ENCODE peak calls at places on chromosomes 2 and 18, in eight cellular contexts. One of them, this sample, is unnamed. For H3K4me1, the result is how much of the 10 kb centered on the place peaks cover.

GRCh38 chr18:51195602-51196115 is 1.8 kb downstream of the MEX3C start:
- DNase-seq in GM23338: peak
- DNase-seq in MM.1S: peak
- DNase-seq in ovary: no peak
- DNase-seq in pancreas: no peak
- DNase-seq in adrenal gland: no peak
- DNase-seq in lower lobe of right lung: no peak
- DNase-seq in endothelial cell of umbilical vein: peak
- DNase-seq in this sample: peak

GRCh38 chr18:40935423-40935822 is 1019.6 kb upstream of the PIK3C3 start:
- DNase-seq in MM.1S: peak
- DNase-seq in adrenal gland: no peak
- DNase-seq in endothelial cell of umbilical vein: peak
- DNase-seq in GM23338: peak
- DNase-seq in lower lobe of right lung: no peak
- DNase-seq in ovary: no peak
- DNase-seq in pancreas: no peak
- DNase-seq in this sample: no peak

GRCh38 chr2:45119038-45119437 is 109.8 kb upstream of the SIX2 start:
- DNase-seq in MM.1S: no peak
- DNase-seq in endothelial cell of umbilical vein: no peak
- DNase-seq in pancreas: no peak
- DNase-seq in ovary: no peak
- DNase-seq in GM23338: no peak
- DNase-seq in lower lobe of right lung: no peak
- DNase-seq in adrenal gland: no peak
- DNase-seq in this sample: no peak

GRCh38 chr2:65922794-65923193 is 490.4 kb upstream of the SPRED2 start:
- DNase-seq in pancreas: no peak
- DNase-seq in ovary: no peak
- DNase-seq in adrenal gland: peak
- DNase-seq in GM23338: no peak
- DNase-seq in endothelial cell of umbilical vein: no peak
- DNase-seq in lower lobe of right lung: peak
- DNase-seq in MM.1S: no peak
- DNase-seq in this sample: no peak

GRCh38 chr2:216756435-216756834 is 61.1 kb upstream of the IGFBP5 start:
- DNase-seq in endothelial cell of umbilical vein: no peak
- DNase-seq in lower lobe of right lung: no peak
- DNase-seq in GM23338: no peak
- DNase-seq in MM.1S: no peak
- DNase-seq in pancreas: no peak
- DNase-seq in adrenal gland: no peak
- DNase-seq in ovary: no peak
- DNase-seq in this sample: no peak

GRCh38 chr2:14994721-14995120 is 362.2 kb downstream of the LRATD1 start:
- DNase-seq in lower lobe of right lung: no peak
- DNase-seq in MM.1S: no peak
- DNase-seq in endothelial cell of umbilical vein: no peak
- DNase-seq in adrenal gland: no peak
- DNase-seq in ovary: no peak
- DNase-seq in GM23338: no peak
- DNase-seq in pancreas: no peak
- DNase-seq in this sample: no peak

GRCh38 chr2:232647261-232647660 is 13.9 kb downstream of the EFHD1 start:
- DNase-seq in lower lobe of right lung: no peak
- DNase-seq in adrenal gland: no peak
- DNase-seq in pancreas: peak
- DNase-seq in GM23338: no peak
- DNase-seq in endothelial cell of umbilical vein: no peak
- DNase-seq in ovary: peak
- DNase-seq in MM.1S: no peak
- DNase-seq in this sample: no peak

GRCh38 chr2:37085731-37086147 is 1.4 kb downstream of the GPATCH11 start:
- DNase-seq in endothelial cell of umbilical vein: no peak
- DNase-seq in lower lobe of right lung: no peak
- DNase-seq in MM.1S: no peak
- DNase-seq in pancreas: no peak
- DNase-seq in adrenal gland: no peak
- DNase-seq in ovary: no peak
- DNase-seq in GM23338: no peak
- DNase-seq in this sample: no peak

GRCh38 chr2:209526541-209526940 is 102.7 kb downstream of the MAP2 start:
- DNase-seq in GM23338: no peak
- DNase-seq in endothelial cell of umbilical vein: peak
- DNase-seq in MM.1S: peak
- DNase-seq in ovary: no peak
- DNase-seq in pancreas: no peak
- DNase-seq in lower lobe of right lung: no peak
- DNase-seq in adrenal gland: no peak
- DNase-seq in this sample: no peak

GRCh38 chr2:209525834-209526281 is 102.0 kb downstream of the MAP2 start:
- DNase-seq in pancreas: no peak
- DNase-seq in adrenal gland: no peak
- DNase-seq in endothelial cell of umbilical vein: peak
- DNase-seq in lower lobe of right lung: no peak
- DNase-seq in GM23338: no peak
- DNase-seq in ovary: no peak
- DNase-seq in MM.1S: peak
- DNase-seq in this sample: no peak

GRCh38 chr2:209523041-209523740 is 99.3 kb downstream of the MAP2 start:
- DNase-seq in ovary: no peak
- DNase-seq in MM.1S: no peak
- DNase-seq in lower lobe of right lung: no peak
- DNase-seq in endothelial cell of umbilical vein: no peak
- DNase-seq in adrenal gland: no peak
- DNase-seq in pancreas: no peak
- DNase-seq in GM23338: no peak
- DNase-seq in this sample: no peak

GRCh38 chr2:209525336-209525735 is 101.5 kb downstream of the MAP2 start:
- DNase-seq in pancreas: no peak
- DNase-seq in endothelial cell of umbilical vein: no peak
- DNase-seq in GM23338: no peak
- DNase-seq in lower lobe of right lung: no peak
- DNase-seq in ovary: no peak
- DNase-seq in adrenal gland: no peak
- DNase-seq in MM.1S: no peak
- DNase-seq in this sample: no peak

DNA sequence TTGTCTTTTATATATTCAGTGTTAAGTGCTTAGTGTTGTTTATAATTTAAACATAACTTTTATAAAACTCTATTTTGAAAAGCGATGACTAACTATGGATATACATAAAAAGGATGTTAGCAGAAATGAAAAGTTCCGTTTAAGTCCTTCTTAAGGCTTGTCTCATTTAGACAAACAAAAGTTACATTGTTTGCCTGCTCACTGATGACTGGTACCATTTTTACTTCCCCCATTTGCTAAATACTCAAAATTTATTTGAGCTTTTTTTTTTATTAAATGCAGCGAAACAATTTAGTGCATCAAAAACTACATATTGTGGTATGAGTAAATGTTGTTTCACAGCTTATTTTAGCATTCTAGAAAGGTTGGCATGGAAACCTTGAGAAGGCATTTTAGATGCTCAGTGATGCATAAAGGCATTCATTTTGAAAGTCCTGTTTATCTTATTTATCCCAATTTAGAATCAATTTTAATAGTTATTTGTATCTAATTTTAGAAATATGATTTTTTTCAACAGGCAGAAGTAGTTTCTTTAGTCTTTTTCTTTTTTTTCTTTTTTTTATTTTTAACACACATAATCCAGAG is 100.0 kb downstream of the MAP2 start:
- DNase-seq in ovary: no peak
- DNase-seq in pancreas: no peak
- DNase-seq in GM23338: no peak
- DNase-seq in MM.1S: no peak
- DNase-seq in adrenal gland: no peak
- DNase-seq in endothelial cell of umbilical vein: no peak
- DNase-seq in lower lobe of right lung: no peak
- DNase-seq in this sample: no peak
- TF ChIP-seq CTCF in ovary: no peak
- TF ChIP-seq CTCF in pancreas: no peak
- TF ChIP-seq CTCF in GM23338: no peak
- TF ChIP-seq CTCF in MM.1S: no peak
- TF ChIP-seq CTCF in adrenal gland: no peak
- TF ChIP-seq CTCF in endothelial cell of umbilical vein: no peak
- TF ChIP-seq CTCF in lower lobe of right lung: no peak
- TF ChIP-seq CTCF in this sample: no peak

GRCh38 chr2:74027496-74027895 is 42.8 kb downstream of the TET3 start:
- DNase-seq in GM23338: no peak
- DNase-seq in endothelial cell of umbilical vein: no peak
- DNase-seq in MM.1S: no peak
- DNase-seq in pancreas: no peak
- DNase-seq in adrenal gland: no peak
- DNase-seq in lower lobe of right lung: no peak
- DNase-seq in ovary: no peak
- DNase-seq in this sample: no peak

GRCh38 chr2:74031203-74031602 is 46.5 kb downstream of the TET3 start:
- DNase-seq in ovary: no peak
- DNase-seq in lower lobe of right lung: no peak
- DNase-seq in adrenal gland: no peak
- DNase-seq in pancreas: no peak
- DNase-seq in MM.1S: no peak
- DNase-seq in endothelial cell of umbilical vein: no peak
- DNase-seq in GM23338: no peak
- DNase-seq in this sample: no peak

GRCh38 chr2:74032909-74033261 is 48.2 kb downstream of the TET3 start:
- DNase-seq in endothelial cell of umbilical vein: no peak
- DNase-seq in pancreas: no peak
- DNase-seq in GM23338: no peak
- DNase-seq in adrenal gland: no peak
- DNase-seq in ovary: no peak
- DNase-seq in MM.1S: no peak
- DNase-seq in lower lobe of right lung: no peak
- DNase-seq in this sample: no peak

GRCh38 chr2:74028290-74028689 is 43.6 kb downstream of the TET3 start:
- DNase-seq in MM.1S: no peak
- DNase-seq in adrenal gland: no peak
- DNase-seq in lower lobe of right lung: no peak
- DNase-seq in pancreas: no peak
- DNase-seq in ovary: no peak
- DNase-seq in GM23338: no peak
- DNase-seq in endothelial cell of umbilical vein: no peak
- DNase-seq in this sample: no peak

GRCh38 chr2:74029719-74030397 is 45.1 kb downstream of the TET3 start:
- DNase-seq in adrenal gland: no peak
- DNase-seq in ovary: no peak
- DNase-seq in lower lobe of right lung: no peak
- DNase-seq in GM23338: no peak
- DNase-seq in pancreas: no peak
- DNase-seq in endothelial cell of umbilical vein: no peak
- DNase-seq in MM.1S: no peak
- DNase-seq in this sample: no peak
- H3K4me1 ChIP-seq in adrenal gland: under half
- H3K4me1 ChIP-seq in ovary: under half
- H3K4me1 ChIP-seq in lower lobe of right lung: under half
- H3K4me1 ChIP-seq in GM23338: under half
- H3K4me1 ChIP-seq in pancreas: under half
- H3K4me1 ChIP-seq in endothelial cell of umbilical vein: under half
- H3K4me1 ChIP-seq in MM.1S: under half
- H3K4me1 ChIP-seq in this sample: under half

DNA sequence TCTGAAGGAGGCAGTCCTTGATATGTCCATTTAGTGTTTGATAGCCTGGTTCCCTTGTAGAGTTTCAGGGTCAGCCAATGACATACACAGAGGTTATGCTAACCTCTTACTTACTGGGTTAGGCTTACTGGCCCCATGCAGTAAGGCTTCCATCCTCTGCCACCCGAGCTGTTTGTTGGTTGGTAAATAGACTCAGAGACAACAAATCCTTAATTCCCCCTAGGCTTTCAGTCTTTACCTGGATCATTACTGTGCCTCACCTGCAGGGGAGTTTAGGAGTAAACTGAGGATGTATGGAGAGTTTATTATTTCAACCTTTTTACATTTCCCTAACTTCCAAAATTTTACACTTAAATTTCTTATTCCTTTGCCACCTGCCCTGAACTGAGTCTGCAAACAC is 452.7 kb upstream of the HNMT start:
- DNase-seq in pancreas: no peak
- DNase-seq in endothelial cell of umbilical vein: no peak
- DNase-seq in ovary: no peak
- DNase-seq in GM23338: peak
- DNase-seq in lower lobe of right lung: no peak
- DNase-seq in adrenal gland: no peak
- DNase-seq in MM.1S: no peak
- DNase-seq in this sample: no peak
- TF ChIP-seq CTCF in pancreas: no peak
- TF ChIP-seq CTCF in endothelial cell of umbilical vein: no peak
- TF ChIP-seq CTCF in ovary: no peak
- TF ChIP-seq CTCF in GM23338: peak
- TF ChIP-seq CTCF in lower lobe of right lung: no peak
- TF ChIP-seq CTCF in adrenal gland: no peak
- TF ChIP-seq CTCF in MM.1S: no peak
- TF ChIP-seq CTCF in this sample: no peak

GRCh38 chr2:223934870-223935269 is 10.3 kb downstream of the WDFY1 start:
- DNase-seq in pancreas: no peak
- DNase-seq in ovary: no peak
- DNase-seq in endothelial cell of umbilical vein: no peak
- DNase-seq in MM.1S: no peak
- DNase-seq in adrenal gland: no peak
- DNase-seq in GM23338: peak
- DNase-seq in lower lobe of right lung: no peak
- DNase-seq in this sample: no peak

GRCh38 chr2:223935459-223936125 is 9.5 kb downstream of the WDFY1 start:
- DNase-seq in GM23338: no peak
- DNase-seq in adrenal gland: no peak
- DNase-seq in MM.1S: no peak
- DNase-seq in lower lobe of right lung: no peak
- DNase-seq in ovary: no peak
- DNase-seq in pancreas: no peak
- DNase-seq in endothelial cell of umbilical vein: no peak
- DNase-seq in this sample: no peak

GRCh38 chr2:223933098-223933800 is 11.9 kb downstream of the WDFY1 start:
- DNase-seq in GM23338: no peak
- DNase-seq in adrenal gland: no peak
- DNase-seq in ovary: no peak
- DNase-seq in MM.1S: no peak
- DNase-seq in pancreas: no peak
- DNase-seq in lower lobe of right lung: no peak
- DNase-seq in endothelial cell of umbilical vein: no peak
- DNase-seq in this sample: no peak

GRCh38 chr2:223937535-223937934 is 7.6 kb downstream of the WDFY1 start:
- DNase-seq in pancreas: no peak
- DNase-seq in lower lobe of right lung: no peak
- DNase-seq in GM23338: peak
- DNase-seq in endothelial cell of umbilical vein: peak
- DNase-seq in MM.1S: no peak
- DNase-seq in adrenal gland: no peak
- DNase-seq in ovary: no peak
- DNase-seq in this sample: no peak

DNA sequence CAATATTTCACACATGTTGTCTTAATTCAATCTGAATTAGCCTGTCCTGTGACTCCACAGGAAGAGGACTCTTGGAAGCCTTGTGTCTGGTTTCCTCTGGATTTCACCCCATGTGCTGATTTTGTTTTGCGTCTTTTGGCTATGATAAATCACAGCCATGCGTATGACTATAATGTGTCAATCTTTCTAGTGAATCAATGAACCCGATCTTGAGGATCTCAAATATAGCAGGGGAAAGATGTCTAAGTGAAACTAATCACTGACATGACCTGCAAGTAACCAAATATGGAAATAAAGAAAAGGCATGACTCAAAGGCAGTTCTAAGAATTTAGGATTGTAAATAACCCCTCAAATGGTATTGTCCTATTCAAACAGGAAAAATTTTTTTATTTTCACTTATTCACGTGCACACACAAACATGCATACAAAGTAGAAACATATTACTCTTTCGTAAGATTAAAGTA is 8.2 kb downstream of the WDFY1 start:
- DNase-seq in endothelial cell of umbilical vein: peak
- DNase-seq in lower lobe of right lung: no peak
- DNase-seq in GM23338: no peak
- DNase-seq in ovary: no peak
- DNase-seq in MM.1S: no peak
- DNase-seq in adrenal gland: no peak
- DNase-seq in pancreas: no peak
- DNase-seq in this sample: no peak
- H3K4me1 ChIP-seq in endothelial cell of umbilical vein: under half
- H3K4me1 ChIP-seq in lower lobe of right lung: half or more
- H3K4me1 ChIP-seq in GM23338: half or more
- H3K4me1 ChIP-seq in ovary: under half
- H3K4me1 ChIP-seq in MM.1S: under half
- H3K4me1 ChIP-seq in adrenal gland: under half
- H3K4me1 ChIP-seq in pancreas: under half
- H3K4me1 ChIP-seq in this sample: half or more

This sample was measured in upper lobe of left lung.